ENCODE peak calls at places on chromosomes 1 and 21, in nine cellular contexts. X, Z, M, V, K, Y, C, H and S are unnamed samples.

GRCh38 chr21:30146558-30147282 is 19.9 kb downstream of the CLDN17 start:
- DNase-seq in H (no peak), V (no peak), C (no peak), M (peak; percentile 47), Y (no peak), Z (no peak), X (no peak), K (no peak), S (no peak)

GRCh38 chr1:14083706-14084105 is 383.7 kb downstream of the PRDM2 start:
- DNase-seq in M (no peak), C (no peak), V (no peak), H (no peak), K (no peak), Z (no peak), Y (no peak), X (no peak), S (no peak)

GRCh38 chr1:98817830-98818229 is 156.3 kb downstream of the SNX7 start:
- DNase-seq in C (no peak), H (no peak), Y (no peak), Z (no peak), V (no peak), M (no peak), K (no peak), X (no peak), S (peak; percentile 62)

GRCh38 chr21:27196651-27197050 is 229.8 kb upstream of the ADAMTS5 start:
- DNase-seq in H (no peak), Z (no peak), V (no peak), M (no peak), X (no peak), C (no peak), Y (no peak), K (no peak), S (peak; percentile 9)

GRCh38 chr1:7420098-7420445 is 351.0 kb upstream of the VAMP3 start:
- DNase-seq in H (no peak), C (no peak), V (no peak), X (no peak), Y (no peak), Z (no peak), K (no peak), M (no peak), S (no peak)

GRCh38 chr1:162678439-162678838 is 46.2 kb downstream of the DDR2 start:
- DNase-seq in Z (no peak), C (peak; percentile 78), X (no peak), K (no peak), H (no peak), Y (no peak), M (peak; percentile 39), V (no peak), S (no peak)

GRCh38 chr1:48035371-48036141 is 38.4 kb upstream of the TRABD2B start:
- DNase-seq in V (no peak), C (no peak), K (no peak), H (no peak), X (no peak), M (no peak), Z (no peak), Y (no peak), S (no peak)

GRCh38 chr1:172359531-172359991 is 60.9 kb upstream of the C1orf105 start:
- DNase-seq in M (no peak), C (peak; percentile 94), Z (peak; percentile 92), Y (peak; percentile 80), X (no peak), K (peak; percentile 35), H (no peak), V (no peak), S (no peak)

GRCh38 chr1:22751124-22751531 is 40.5 kb downstream of the EPHB2 start:
- DNase-seq in M (no peak), H (no peak), X (no peak), Y (peak; percentile 95), C (no peak), K (no peak), V (no peak), Z (no peak), S (no peak)

GRCh38 chr1:58908539-58909161 is 124.8 kb upstream of the JUN start:
- DNase-seq in Y (no peak), H (no peak), X (no peak), C (no peak), K (no peak), Z (no peak), M (no peak), V (no peak), S (no peak)

GRCh38 chr1:242870944-242871343 is 346.4 kb upstream of the PLD5 start:
- DNase-seq in Y (no peak), M (no peak), Z (no peak), X (no peak), C (no peak), K (no peak), V (no peak), H (no peak), S (no peak)

GRCh38 chr1:100538935-100539835 is 1.2 kb downstream of the GPR88 start:
- DNase-seq in C (no peak), X (peak; percentile 53), Z (no peak), V (peak; percentile 49), H (peak; percentile 19), M (no peak), K (peak; percentile 18), Y (peak; percentile 53), S (peak; percentile 40)

GRCh38 chr1:232282541-232282940 is 347.4 kb downstream of the SIPA1L2 start:
- DNase-seq in V (no peak), K (no peak), X (no peak), C (no peak), H (no peak), Y (no peak), Z (no peak), M (no peak), S (no peak)

GRCh38 chr1:33195560-33195959 is 13.7 kb upstream of the TRIM62 start:
- DNase-seq in Y (no peak), M (no peak), Z (no peak), K (no peak), V (no peak), X (no peak), C (no peak), H (no peak), S (no peak)

GRCh38 chr1:100769906-100770646 is 50.5 kb downstream of the VCAM1 start:
- DNase-seq in C (no peak), Z (no peak), K (no peak), M (no peak), X (no peak), Y (no peak), H (no peak), V (no peak), S (no peak)

GRCh38 chr21:25658427-25658980 is 19.4 kb downstream of the JAM2 start:
- DNase-seq in H (no peak), Y (no peak), K (no peak), M (no peak), V (no peak), C (no peak), Z (no peak), X (no peak), S (no peak)

GRCh38 chr1:88302843-88303486 is 381.1 kb upstream of the PKN2 start:
- DNase-seq in X (no peak), H (no peak), C (peak; percentile 50), M (no peak), Y (peak; percentile 50), V (no peak), Z (no peak), K (peak; percentile 12), S (peak; percentile 46)

GRCh38 chr1:100306735-100307313 is 40.8 kb downstream of the RTCA start:
- DNase-seq in Z (no peak), Y (no peak), M (no peak), H (no peak), C (no peak), X (no peak), V (no peak), K (no peak), S (no peak)

GRCh38 chr1:85339089-85339488 is 62.7 kb upstream of the BCL10 start:
- DNase-seq in K (no peak), M (no peak), X (no peak), C (peak; percentile 72), H (no peak), V (no peak), Y (no peak), Z (no peak), S (no peak)

GRCh38 chr1:159188375-159188788 is 16.3 kb upstream of the ACKR1 start:
- DNase-seq in K (no peak), C (no peak), M (no peak), H (no peak), Z (no peak), X (peak; percentile 56), Y (no peak), V (peak; percentile 81), S (peak; percentile 84)

GRCh38 chr1:107877092-107877491 is 87.9 kb downstream of the VAV3 start:
- DNase-seq in M (no peak), Y (peak; percentile 69), K (no peak), C (peak; percentile 26), Z (peak; percentile 8), X (no peak), H (no peak), V (no peak), S (peak; percentile 67)

GRCh38 chr1:148372731-148373130 is 110.4 kb downstream of the PPIAL4G start:
- DNase-seq in K (no peak), Y (no peak), M (no peak), Z (no peak), C (peak; percentile 21), H (no peak), X (no peak), V (no peak), S (no peak)

GRCh38 chr21:44913425-44914175 is 7.1 kb downstream of the ITGB2 start:
- DNase-seq in K (no peak), Y (no peak), M (no peak), H (no peak), Z (no peak), C (no peak), X (no peak), V (no peak), S (no peak)

GRCh38 chr1:227895828-227896685 is 51.7 kb downstream of the WNT9A start:
- DNase-seq in C (no peak), Y (no peak), Z (no peak), V (no peak), K (no peak), H (no peak), X (no peak), M (no peak), S (no peak)

GRCh38 chr1:229998980-229999379 is 68.1 kb upstream of the GALNT2 start:
- DNase-seq in Z (no peak), H (no peak), K (no peak), M (no peak), Y (no peak), V (no peak), C (peak; percentile 3), X (no peak), S (no peak)

GRCh38 chr1:207762622-207763021 is 10.8 kb downstream of the CD46 start:
- DNase-seq in M (no peak), H (no peak), Y (no peak), V (no peak), Z (no peak), X (no peak), K (no peak), C (no peak), S (no peak)

GRCh38 chr1:64107587-64107986 is 95.8 kb upstream of the UBE2U start:
- DNase-seq in Y (no peak), M (no peak), X (no peak), Z (no peak), H (no peak), K (no peak), C (no peak), V (no peak), S (no peak)

GRCh38 chr1:177190308-177190970 is 19.7 kb downstream of the BRINP2 start:
- DNase-seq in X (no peak), Z (no peak), K (no peak), M (no peak), H (no peak), C (no peak), V (no peak), Y (no peak), S (no peak)

GRCh38 chr1:90402893-90403849 is 313.9 kb downstream of the BARHL2 start:
- DNase-seq in X (no peak), Z (peak; percentile 77), K (peak; percentile 75), C (peak; percentile 98), M (peak; percentile 32), V (no peak), Y (no peak), H (no peak), S (peak; percentile 26)

GRCh38 chr1:40450491-40451237 is 388 bp downstream of the ZFP69B start:
- DNase-seq in H (peak; percentile 57), C (peak; percentile 76), V (peak; percentile 37), Z (peak; percentile 19), Y (peak; percentile 71), M (no peak), K (no peak), X (peak; percentile 84), S (peak; percentile 85)

GRCh38 chr1:43976890-43977289 is 2.1 kb upstream of the B4GALT2 start:
- DNase-seq in Z (no peak), K (no peak), H (no peak), X (no peak), Y (no peak), V (no peak), M (no peak), C (no peak), S (no peak)